ENCODE peak calls at places on chromosomes 12 and 14, in four cellular contexts. R is thyroid gland, M is GM12878, Q is left ventricle myocardium inferior. E is an unnamed sample.

GRCh38 chr12:101685121-101685520 is 12.3 kb upstream of the CHPT1 start:
- DNase-seq in Q (no peak), M (no peak), R (no peak), E (no peak)

GRCh38 chr12:90979936-90980335 is 24.8 kb downstream of the EPYC start:
- DNase-seq in R (no peak), M (no peak), Q (no peak), E (no peak)

GRCh38 chr14:24132976-24133375 is 2.5 kb downstream of the FITM1 start:
- DNase-seq in Q (no peak), M (no peak), R (no peak), E (no peak)

GRCh38 chr12:25970916-25971674 is 12.6 kb downstream of the RASSF8 start:
- DNase-seq in Q (no peak), R (no peak), M (no peak), E (no peak)

GRCh38 chr12:71756054-71756675 is 1.5 kb downstream of the RAB21 start:
- DNase-seq in M (no peak), R (no peak), Q (no peak), E (no peak)

GRCh38 chr12:93163260-93164036 is 214.3 kb upstream of the NUDT4 start:
- DNase-seq in M (no peak), Q (no peak), R (no peak), E (no peak)

GRCh38 chr12:51421266-51421884 is 3.3 kb upstream of the SLC4A8 start:
- DNase-seq in R (peak; percentile 19), M (no peak), Q (no peak), E (peak; percentile 59)

GRCh38 chr14:24944800-24945199 is 105.1 kb downstream of the STXBP6 start:
- DNase-seq in Q (no peak), R (peak; percentile 39), M (no peak), E (no peak)

GRCh38 chr14:68686724-68687123 is 106.1 kb downstream of the ZFP36L1 start:
- DNase-seq in Q (no peak), R (no peak), M (no peak), E (no peak)

GRCh38 chr14:68687746-68688145 is 105.1 kb downstream of the ZFP36L1 start:
- DNase-seq in M (no peak), Q (no peak), R (no peak), E (no peak)

GRCh38 chr14:68684466-68685418 is 108.1 kb downstream of the ZFP36L1 start:
- DNase-seq in R (no peak), Q (no peak), M (no peak), E (no peak)

GRCh38 chr14:68685419-68686211 is 107.3 kb downstream of the ZFP36L1 start:
- DNase-seq in R (peak; percentile 63), M (peak; percentile 89), Q (no peak), E (no peak)

DNA sequence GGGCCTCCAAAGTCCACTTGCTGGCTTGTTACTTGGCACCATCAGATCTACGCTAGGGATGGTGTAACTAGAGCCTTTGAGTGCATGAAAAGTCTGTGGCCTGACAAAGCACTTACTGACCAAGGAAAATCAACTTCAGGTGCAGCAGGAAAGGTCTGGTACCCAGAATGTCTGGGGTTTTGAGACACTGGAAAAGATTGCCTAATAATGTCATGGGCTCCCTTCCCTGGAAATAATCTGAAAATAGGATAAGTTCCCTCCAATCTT is 106.7 kb downstream of the ZFP36L1 start:
- DNase-seq in Q (no peak), R (no peak), M (no peak), E (no peak)
- H3K4me3 ChIP-seq in Q (no peak overlapping the region), R (no peak overlapping the region), M (no peak overlapping the region), E (no peak overlapping the region)

GRCh38 chr12:94620611-94621010 is 29.7 kb downstream of the TMCC3 start:
- DNase-seq in Q (no peak), M (no peak), R (no peak), E (no peak)

GRCh38 chr12:94623161-94623920 is 27.0 kb downstream of the TMCC3 start:
- DNase-seq in M (no peak), R (no peak), Q (no peak), E (no peak)

GRCh38 chr12:94621662-94622359 is 28.5 kb downstream of the TMCC3 start:
- DNase-seq in M (peak; percentile 87), Q (no peak), R (peak; percentile 35), E (no peak)

GRCh38 chr12:94625531-94625930 is 24.8 kb downstream of the TMCC3 start:
- DNase-seq in M (no peak), Q (no peak), R (no peak), E (no peak)

GRCh38 chr12:94622475-94622874 is 27.9 kb downstream of the TMCC3 start:
- DNase-seq in R (no peak), Q (no peak), M (no peak), E (no peak)
- H3K4me3 ChIP-seq in R (no peak overlapping the region), Q (peak overlapping the region; percentile 43), M (no peak overlapping the region), E (no peak overlapping the region)

DNA sequence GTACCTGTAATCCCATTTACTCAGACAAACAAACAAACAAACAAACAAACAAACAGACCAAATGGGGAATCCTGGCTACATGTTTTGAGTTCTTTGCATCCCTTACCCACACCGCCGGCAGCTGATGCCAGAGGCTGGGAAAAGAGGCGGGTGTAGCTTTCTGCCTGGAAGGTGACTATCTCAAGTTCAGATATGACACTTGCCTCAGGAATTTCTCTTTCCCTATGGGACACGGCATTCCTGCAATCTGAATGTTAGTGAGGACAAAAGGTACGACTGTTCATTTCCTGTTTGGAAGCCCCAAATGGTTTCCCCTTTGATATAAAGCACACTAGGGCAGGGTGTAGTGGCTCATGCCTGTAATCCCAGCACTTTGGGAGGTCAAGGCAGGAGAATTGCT is 2.9 kb downstream of the MYL2 start:
- DNase-seq in M (no peak), Q (no peak), R (no peak), E (no peak)
- H3K4me3 ChIP-seq in M (no peak overlapping the region), Q (peak overlapping the region; percentile 71), R (no peak overlapping the region), E (no peak overlapping the region)

DNA sequence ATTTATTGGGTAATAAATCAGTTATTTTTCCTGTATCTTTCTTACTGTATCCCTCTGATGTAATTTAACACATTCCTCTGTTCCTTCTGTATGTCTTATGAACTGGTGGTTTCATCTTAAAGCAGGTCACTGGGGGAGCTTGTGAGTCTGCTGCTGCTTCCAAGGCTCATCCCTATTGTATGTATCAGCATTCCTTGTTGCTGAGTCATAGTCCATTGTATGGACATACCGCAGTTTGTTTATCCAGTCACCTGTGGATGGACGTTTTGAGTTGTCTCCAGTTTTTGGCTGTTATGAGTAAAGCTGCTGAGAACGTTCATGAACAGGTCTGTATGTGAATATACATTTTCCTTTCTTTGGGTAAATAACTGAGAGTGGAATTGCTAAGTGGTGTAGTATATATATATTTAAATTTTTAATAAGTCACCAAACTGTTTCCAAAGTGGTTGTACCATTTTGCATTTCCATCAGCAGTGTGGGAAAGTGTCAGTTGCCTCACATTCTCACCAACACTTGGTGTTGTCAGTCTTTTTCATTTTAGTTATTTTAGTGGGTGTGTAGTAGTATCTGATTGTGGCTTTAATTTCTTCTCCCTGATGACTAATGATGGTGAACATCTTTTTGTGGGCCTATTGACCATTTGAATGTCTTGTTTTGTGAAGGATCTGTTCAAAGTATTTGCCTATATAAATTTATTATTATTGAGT is 82.7 kb downstream of the BEGAIN start:
- DNase-seq in M (no peak), Q (no peak), R (no peak), E (no peak)
- H3K4me3 ChIP-seq in M (no peak overlapping the region), Q (no peak overlapping the region), R (no peak overlapping the region), E (no peak overlapping the region)

DNA sequence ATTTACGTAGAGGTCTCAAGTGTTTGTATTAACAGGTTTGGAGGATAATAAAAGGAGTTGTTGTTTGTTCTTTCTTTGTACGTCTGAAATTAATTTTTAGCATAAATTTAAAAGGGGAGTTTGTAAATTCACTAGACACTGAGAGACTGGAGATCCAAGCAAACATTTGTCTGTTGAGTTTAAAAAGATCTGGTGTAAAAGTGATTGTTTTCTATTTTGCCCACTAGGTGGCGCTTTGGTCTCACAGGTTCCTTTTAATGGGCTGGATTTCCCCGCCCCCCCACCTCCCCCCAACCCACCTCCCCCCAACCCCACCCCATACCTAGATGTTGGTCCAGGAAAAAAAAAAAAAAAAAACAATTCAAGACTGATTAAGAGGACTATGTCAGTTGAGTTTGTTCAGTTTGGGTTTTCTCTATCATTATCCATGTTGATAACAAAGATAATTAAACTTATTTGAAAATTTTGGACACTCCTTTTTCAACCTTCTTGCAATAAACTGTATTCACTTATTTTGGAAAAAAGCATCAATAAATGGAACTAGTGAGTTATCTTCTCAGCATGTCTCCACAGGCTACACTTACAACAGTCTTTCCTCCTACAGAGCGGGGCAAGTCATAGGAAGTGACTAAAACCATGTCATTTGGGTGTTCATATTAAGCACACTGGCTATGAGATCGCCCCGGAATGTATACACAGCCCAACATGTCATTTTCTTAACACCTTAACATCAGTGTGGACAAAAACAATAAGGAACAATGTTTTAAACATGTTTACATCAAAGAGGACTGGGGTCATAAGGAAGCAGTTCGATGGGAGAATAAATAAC is 841.1 kb downstream of the NRXN3 start:
- DNase-seq in R (no peak), Q (no peak), M (no peak), E (peak; percentile 41)
- H3K4me3 ChIP-seq in R (no peak overlapping the region), Q (no peak overlapping the region), M (no peak overlapping the region), E (no peak overlapping the region)

GRCh38 chr14:69151458-69152180 is 1.3 kb downstream of the DCAF5 start:
- DNase-seq in M (no peak), R (peak; percentile 78), Q (peak; percentile 69), E (peak; percentile 60)
- H3K4me3 ChIP-seq in M (peak overlapping the region; percentile 96), R (peak overlapping the region; percentile 92), Q (peak overlapping the region; percentile 94), E (peak overlapping the region; percentile 84)

GRCh38 chr12:95096852-95097251 is 23.4 kb upstream of the NR2C1 start:
- DNase-seq in M (no peak), R (no peak), Q (no peak), E (no peak)
- H3K4me3 ChIP-seq in M (no peak overlapping the region), R (no peak overlapping the region), Q (no peak overlapping the region), E (no peak overlapping the region)

GRCh38 chr12:124013073-124013472 is 40.1 kb downstream of the ZNF664 start:
- DNase-seq in Q (no peak), R (no peak), M (no peak), E (no peak)
- H3K4me3 ChIP-seq in Q (no peak overlapping the region), R (no peak overlapping the region), M (no peak overlapping the region), E (no peak overlapping the region)

GRCh38 chr14:51490205-51490604 is 161.5 kb upstream of the FRMD6 start:
- DNase-seq in R (no peak), Q (no peak), M (no peak), E (no peak)
- H3K4me3 ChIP-seq in R (no peak overlapping the region), Q (no peak overlapping the region), M (no peak overlapping the region), E (no peak overlapping the region)

GRCh38 chr12:76944892-76945291 is 66.1 kb upstream of the CSRP2 start:
- DNase-seq in R (no peak), Q (no peak), M (no peak), E (no peak)
- H3K4me3 ChIP-seq in R (no peak overlapping the region), Q (no peak overlapping the region), M (no peak overlapping the region), E (no peak overlapping the region)

E was measured in Jurkat, Clone E6-1.